ENCODE peak calls at places on chromosomes 16 and 17, in nine cellular contexts. F is fibroblast of lung; H is left ventricle myocardium inferior; J is prostate gland; D is stomach; L is body of pancreas; S is CD8-positive, alpha-beta T cell; B is Panc1; M is cardiac muscle cell. Q is an unnamed sample.

GRCh38 chr17:4599505-4600281 is 15.4 kb downstream of the SMTNL2 start:
- DNase-seq in J (no peak), B (no peak), L (no peak), M (peak; percentile 92), F (peak; percentile 91), H (peak; percentile 73), D (no peak), S (no peak), Q (no peak)

GRCh38 chr17:17502741-17503565 is 6.8 kb upstream of the RASD1 start:
- DNase-seq in B (no peak), S (no peak), H (peak; percentile 5), M (no peak), L (no peak), F (no peak), D (no peak), J (no peak), Q (no peak)

GRCh38 chr17:74951065-74951464 is 15.4 kb downstream of the OTOP3 start:
- DNase-seq in M (no peak), F (no peak), H (no peak), B (no peak), L (no peak), D (no peak), J (no peak), S (no peak), Q (no peak)

GRCh38 chr17:299546-299945 is 53.1 kb downstream of the RPH3AL start:
- DNase-seq in L (peak; percentile 22), H (no peak), F (no peak), M (no peak), D (no peak), J (no peak), B (no peak), S (no peak), Q (no peak)

GRCh38 chr16:67723151-67723915 is 4.2 kb upstream of the GFOD2 start:
- DNase-seq in M (no peak), J (no peak), L (no peak), F (no peak), S (no peak), B (no peak), D (no peak), H (no peak), Q (no peak)

GRCh38 chr16:29900102-29900887 is at the start of gene ASPHD1:
- DNase-seq in F (peak; percentile 67), B (peak; percentile 57), D (peak; percentile 84), M (peak; percentile 92), L (peak; percentile 81), S (no peak), H (peak; percentile 71), J (peak; percentile 42), Q (peak; percentile 92)

GRCh38 chr16:57859331-57859730 is 57.0 kb upstream of the KIFC3 start:
- DNase-seq in M (peak; percentile 66), H (no peak), S (no peak), J (no peak), F (peak; percentile 18), B (no peak), D (no peak), L (no peak), Q (no peak)

GRCh38 chr17:74491645-74492044 is 25.2 kb downstream of the CD300A start:
- DNase-seq in M (no peak), S (no peak), F (no peak), J (no peak), L (no peak), H (no peak), D (no peak), B (no peak), Q (no peak)

GRCh38 chr16:81457326-81458133 is 12.9 kb downstream of the CMIP start:
- DNase-seq in S (no peak), D (no peak), M (peak; percentile 70), F (peak; percentile 75), L (peak; percentile 52), J (no peak), B (no peak), H (no peak), Q (no peak)

GRCh38 chr17:35256629-35257028 is 13.8 kb downstream of the SLFN5 start:
- DNase-seq in F (no peak), S (no peak), L (no peak), D (no peak), J (no peak), B (no peak), M (no peak), H (no peak), Q (no peak)

GRCh38 chr16:24511174-24511573 is 28.2 kb upstream of the RBBP6 start:
- DNase-seq in S (no peak), H (no peak), F (no peak), J (no peak), B (no peak), M (no peak), L (no peak), D (no peak), Q (no peak)

GRCh38 chr17:65482201-65482600 is 79.2 kb downstream of the AXIN2 start:
- DNase-seq in B (no peak), D (no peak), F (no peak), L (no peak), J (no peak), M (no peak), H (no peak), S (no peak), Q (no peak)

GRCh38 chr17:77328823-77329740 is 188.3 kb downstream of the SEC14L1 start:
- DNase-seq in B (no peak), H (no peak), M (no peak), J (no peak), D (peak; percentile 23), L (no peak), S (no peak), F (no peak), Q (no peak)

GRCh38 chr16:27303256-27304100 is 10.3 kb upstream of the IL4R start:
- DNase-seq in J (no peak), H (no peak), F (no peak), M (no peak), S (no peak), D (no peak), L (no peak), B (no peak), Q (no peak)

GRCh38 chr17:33021731-33022408 is 30.2 kb downstream of the SPACA3 start:
- DNase-seq in J (no peak), H (no peak), B (no peak), D (no peak), F (peak; percentile 11), M (peak; percentile 21), L (no peak), S (no peak), Q (no peak)

GRCh38 chr16:752008-752315 is 8.6 kb upstream of the MSLN start:
- DNase-seq in B (no peak), D (no peak), L (no peak), H (no peak), F (no peak), J (no peak), S (no peak), M (no peak), Q (no peak)
- H3K27ac ChIP-seq in B (no peak overlapping the region), D (no peak overlapping the region), L (no peak overlapping the region), H (no peak overlapping the region), F (no peak overlapping the region), J (no peak overlapping the region), S (no peak overlapping the region), M (no peak overlapping the region), Q (no peak overlapping the region)

GRCh38 chr16:88970539-88971065 is 6.4 kb downstream of the CBFA2T3 start:
- DNase-seq in F (no peak), D (no peak), M (no peak), S (no peak), L (no peak), H (no peak), J (no peak), B (no peak), Q (no peak)
- H3K27ac ChIP-seq in F (no peak overlapping the region), D (no peak overlapping the region), M (peak overlapping the region; percentile 70), S (no peak overlapping the region), L (no peak overlapping the region), H (no peak overlapping the region), J (no peak overlapping the region), B (no peak overlapping the region), Q (no peak overlapping the region)

DNA sequence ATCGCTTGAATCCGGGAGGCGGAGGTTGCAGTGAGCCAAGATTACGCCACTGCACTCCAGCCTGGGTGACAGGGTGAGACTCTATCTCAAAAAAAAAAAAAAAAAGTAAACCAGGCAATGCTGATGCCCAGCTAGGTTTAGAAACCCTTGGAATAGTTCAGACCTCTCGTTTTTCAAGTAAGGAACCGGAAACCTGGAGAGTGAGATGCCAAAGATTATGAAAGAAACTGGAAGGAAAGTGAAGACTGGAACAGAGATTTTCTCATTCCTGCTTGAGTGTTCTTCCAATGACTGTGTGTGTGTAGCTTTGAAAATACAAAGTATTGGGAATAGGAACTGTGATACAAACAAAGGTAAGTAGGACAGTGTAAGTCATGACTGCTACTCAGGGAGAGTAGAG is 35.7 kb downstream of the MYH3 start:
- DNase-seq in H (no peak), B (no peak), M (no peak), S (no peak), J (no peak), D (no peak), L (no peak), F (no peak), Q (no peak)
- H3K27ac ChIP-seq in H (no peak overlapping the region), B (no peak overlapping the region), M (no peak overlapping the region), S (no peak overlapping the region), J (no peak overlapping the region), D (no peak overlapping the region), L (no peak overlapping the region), F (no peak overlapping the region), Q (no peak overlapping the region)

GRCh38 chr16:35776-36305 is 17.6 kb downstream of the POLR3K start:
- DNase-seq in H (no peak), S (no peak), M (no peak), F (no peak), B (no peak), D (no peak), L (peak; percentile 8), J (no peak), Q (no peak)
- H3K27ac ChIP-seq in H (no peak overlapping the region), S (no peak overlapping the region), M (peak overlapping the region; percentile 19), F (no peak overlapping the region), B (no peak overlapping the region), D (no peak overlapping the region), L (no peak overlapping the region), J (no peak overlapping the region), Q (no peak overlapping the region)

GRCh38 chr16:85104147-85104546 is 8.1 kb downstream of the CIBAR2 start:
- DNase-seq in D (no peak), L (no peak), H (no peak), F (no peak), B (no peak), M (no peak), S (no peak), J (no peak), Q (no peak)

GRCh38 chr16:85102106-85102630 is 10.1 kb downstream of the CIBAR2 start:
- DNase-seq in F (no peak), S (no peak), D (no peak), B (no peak), J (no peak), H (no peak), L (no peak), M (no peak), Q (no peak)

GRCh38 chr16:85105475-85105874 is 6.8 kb downstream of the CIBAR2 start:
- DNase-seq in H (no peak), D (no peak), B (no peak), J (no peak), M (no peak), S (no peak), L (no peak), F (no peak), Q (no peak)

GRCh38 chr16:85104821-85105391 is 7.4 kb downstream of the CIBAR2 start:
- DNase-seq in H (no peak), D (no peak), J (no peak), S (no peak), F (no peak), L (no peak), M (no peak), B (no peak), Q (no peak)

GRCh38 chr16:85103096-85104079 is 8.9 kb downstream of the CIBAR2 start:
- DNase-seq in D (no peak), S (no peak), J (no peak), B (no peak), M (no peak), L (no peak), H (no peak), F (no peak), Q (no peak)
- H3K27ac ChIP-seq in D (no peak overlapping the region), S (peak overlapping the region; percentile 26), J (no peak overlapping the region), B (no peak overlapping the region), M (no peak overlapping the region), L (no peak overlapping the region), H (no peak overlapping the region), F (no peak overlapping the region), Q (no peak overlapping the region)

Q was measured in caudate nucleus.